ENCODE peak calls at places on chromosome 6, in four cellular contexts. One of them, this sample, is unnamed.

GRCh38 chr6:39859025-39859424 is 66.8 kb downstream of the DAAM2 start:
- DNase-seq in spleen: no peak
- DNase-seq in ovary: no peak
- DNase-seq in upper lobe of right lung: no peak
- DNase-seq in this sample: no peak

GRCh38 chr6:53432318-53433161 is 83.8 kb upstream of the ELOVL5 start:
- DNase-seq in upper lobe of right lung: no peak
- DNase-seq in spleen: no peak
- DNase-seq in ovary: no peak
- DNase-seq in this sample: no peak

GRCh38 chr6:56101141-56101553 is 146.2 kb downstream of the COL21A1 start:
- DNase-seq in spleen: no peak
- DNase-seq in ovary: no peak
- DNase-seq in upper lobe of right lung: no peak
- DNase-seq in this sample: peak

GRCh38 chr6:10426781-10427279 is 12.0 kb upstream of the TFAP2A start:
- DNase-seq in ovary: no peak
- DNase-seq in upper lobe of right lung: no peak
- DNase-seq in spleen: no peak
- DNase-seq in this sample: peak

GRCh38 chr6:2773450-2773849 is 8.3 kb downstream of the WRNIP1 start:
- DNase-seq in upper lobe of right lung: no peak
- DNase-seq in ovary: no peak
- DNase-seq in spleen: no peak
- DNase-seq in this sample: no peak

GRCh38 chr6:41427642-41428401 is 92.4 kb downstream of the NCR2 start:
- DNase-seq in upper lobe of right lung: peak
- DNase-seq in spleen: peak
- DNase-seq in ovary: peak
- DNase-seq in this sample: no peak

GRCh38 chr6:125554456-125554855 is 195.0 kb upstream of the HEY2 start:
- DNase-seq in ovary: no peak
- DNase-seq in upper lobe of right lung: no peak
- DNase-seq in spleen: no peak
- DNase-seq in this sample: no peak

GRCh38 chr6:131001113-131001776 is 61.8 kb downstream of the EPB41L2 start:
- DNase-seq in upper lobe of right lung: no peak
- DNase-seq in ovary: no peak
- DNase-seq in spleen: no peak
- DNase-seq in this sample: peak

GRCh38 chr6:41644297-41644879 is 6.1 kb downstream of the MDFI start:
- DNase-seq in spleen: peak
- DNase-seq in upper lobe of right lung: peak
- DNase-seq in ovary: no peak
- DNase-seq in this sample: peak

GRCh38 chr6:105786890-105787655 is 299.1 kb upstream of the PRDM1 start:
- DNase-seq in spleen: no peak
- DNase-seq in upper lobe of right lung: no peak
- DNase-seq in ovary: no peak
- DNase-seq in this sample: no peak

GRCh38 chr6:56445818-56446217 is 196.9 kb downstream of the DST start:
- DNase-seq in spleen: no peak
- DNase-seq in upper lobe of right lung: no peak
- DNase-seq in ovary: no peak
- DNase-seq in this sample: no peak

GRCh38 chr6:32940656-32941411 is at the start of gene HLA-DMB:
- DNase-seq in spleen: no peak
- DNase-seq in upper lobe of right lung: peak
- DNase-seq in ovary: no peak
- DNase-seq in this sample: no peak

GRCh38 chr6:28446818-28447511 is 3.7 kb upstream of the ZSCAN23 start:
- DNase-seq in spleen: no peak
- DNase-seq in upper lobe of right lung: no peak
- DNase-seq in ovary: no peak
- DNase-seq in this sample: no peak

GRCh38 chr6:51855310-51856082 is 231.9 kb downstream of the PKHD1 start:
- DNase-seq in ovary: no peak
- DNase-seq in upper lobe of right lung: no peak
- DNase-seq in spleen: no peak
- DNase-seq in this sample: peak

GRCh38 chr6:2999621-3000455 is at the start of gene NQO2:
- DNase-seq in upper lobe of right lung: peak
- DNase-seq in ovary: peak
- DNase-seq in spleen: peak
- DNase-seq in this sample: peak

GRCh38 chr6:20455175-20456075 is 53.7 kb downstream of the E2F3 start:
- DNase-seq in spleen: no peak
- DNase-seq in upper lobe of right lung: no peak
- DNase-seq in ovary: no peak
- DNase-seq in this sample: peak

GRCh38 chr6:19929312-19929711 is 92.1 kb downstream of the ID4 start:
- DNase-seq in spleen: no peak
- DNase-seq in upper lobe of right lung: no peak
- DNase-seq in ovary: no peak
- DNase-seq in this sample: no peak

GRCh38 chr6:112946051-112946450 is 598.9 kb downstream of the RFPL4B start:
- DNase-seq in spleen: no peak
- DNase-seq in upper lobe of right lung: no peak
- DNase-seq in ovary: no peak
- DNase-seq in this sample: no peak

GRCh38 chr6:6469074-6469473 is 119.4 kb upstream of the LY86 start:
- DNase-seq in upper lobe of right lung: no peak
- DNase-seq in ovary: no peak
- DNase-seq in spleen: no peak
- DNase-seq in this sample: peak

GRCh38 chr6:79833264-79833663 is 114.1 kb downstream of the ELOVL4 start:
- DNase-seq in upper lobe of right lung: no peak
- DNase-seq in spleen: no peak
- DNase-seq in ovary: no peak
- DNase-seq in this sample: peak

GRCh38 chr6:127952831-127953230 is 52.0 kb upstream of the THEMIS start:
- DNase-seq in ovary: no peak
- DNase-seq in spleen: no peak
- DNase-seq in upper lobe of right lung: no peak
- DNase-seq in this sample: no peak

GRCh38 chr6:96795481-96795880 is 41.8 kb downstream of the GPR63 start:
- DNase-seq in spleen: no peak
- DNase-seq in ovary: no peak
- DNase-seq in upper lobe of right lung: no peak
- DNase-seq in this sample: no peak

GRCh38 chr6:143806282-143807102 is 36.6 kb upstream of the LTV1 start:
- DNase-seq in ovary: no peak
- DNase-seq in spleen: no peak
- DNase-seq in upper lobe of right lung: no peak
- DNase-seq in this sample: no peak

GRCh38 chr6:169093121-169093723 is 160.4 kb downstream of the THBS2 start:
- DNase-seq in ovary: no peak
- DNase-seq in spleen: no peak
- DNase-seq in upper lobe of right lung: no peak
- DNase-seq in this sample: no peak

GRCh38 chr6:34285571-34285970 is 36.8 kb upstream of the SMIM29 start:
- DNase-seq in spleen: no peak
- DNase-seq in ovary: no peak
- DNase-seq in upper lobe of right lung: no peak
- DNase-seq in this sample: no peak

GRCh38 chr6:139853302-139853992 is 479.0 kb upstream of the CITED2 start:
- DNase-seq in ovary: no peak
- DNase-seq in upper lobe of right lung: no peak
- DNase-seq in spleen: no peak
- DNase-seq in this sample: peak

GRCh38 chr6:35124356-35124755 is 16.8 kb downstream of the TCP11 start:
- DNase-seq in spleen: no peak
- DNase-seq in ovary: no peak
- DNase-seq in upper lobe of right lung: no peak
- DNase-seq in this sample: peak

GRCh38 chr6:168615837-168616236 is 174.9 kb downstream of the SMOC2 start:
- DNase-seq in upper lobe of right lung: no peak
- DNase-seq in spleen: no peak
- DNase-seq in ovary: no peak
- DNase-seq in this sample: no peak

GRCh38 chr6:39029156-39030011 is 19.2 kb upstream of the GLP1R start:
- DNase-seq in spleen: no peak
- DNase-seq in ovary: no peak
- DNase-seq in upper lobe of right lung: no peak
- DNase-seq in this sample: no peak

GRCh38 chr6:26576407-26576843 is 20.3 kb upstream of the ABT1 start:
- DNase-seq in spleen: no peak
- DNase-seq in upper lobe of right lung: no peak
- DNase-seq in ovary: no peak
- DNase-seq in this sample: no peak

GRCh38 chr6:26465776-26466175 is 8.0 kb downstream of the BTN2A1 start:
- DNase-seq in ovary: no peak
- DNase-seq in spleen: no peak
- DNase-seq in upper lobe of right lung: no peak
- DNase-seq in this sample: no peak

GRCh38 chr6:79818471-79818870 is 128.9 kb downstream of the ELOVL4 start:
- DNase-seq in upper lobe of right lung: no peak
- DNase-seq in spleen: no peak
- DNase-seq in ovary: no peak
- DNase-seq in this sample: peak

GRCh38 chr6:143427109-143427817 is 23.2 kb downstream of the ADAT2 start:
- DNase-seq in ovary: peak
- DNase-seq in upper lobe of right lung: peak
- DNase-seq in spleen: peak
- DNase-seq in this sample: peak

GRCh38 chr6:29887819-29888581 is 54.3 kb upstream of the HLA-A start:
- DNase-seq in spleen: peak
- DNase-seq in upper lobe of right lung: peak
- DNase-seq in ovary: peak
- DNase-seq in this sample: peak

GRCh38 chr6:324116-324728 is 31.9 kb downstream of the DUSP22 start:
- DNase-seq in spleen: peak
- DNase-seq in ovary: no peak
- DNase-seq in upper lobe of right lung: peak
- DNase-seq in this sample: no peak

DNA sequence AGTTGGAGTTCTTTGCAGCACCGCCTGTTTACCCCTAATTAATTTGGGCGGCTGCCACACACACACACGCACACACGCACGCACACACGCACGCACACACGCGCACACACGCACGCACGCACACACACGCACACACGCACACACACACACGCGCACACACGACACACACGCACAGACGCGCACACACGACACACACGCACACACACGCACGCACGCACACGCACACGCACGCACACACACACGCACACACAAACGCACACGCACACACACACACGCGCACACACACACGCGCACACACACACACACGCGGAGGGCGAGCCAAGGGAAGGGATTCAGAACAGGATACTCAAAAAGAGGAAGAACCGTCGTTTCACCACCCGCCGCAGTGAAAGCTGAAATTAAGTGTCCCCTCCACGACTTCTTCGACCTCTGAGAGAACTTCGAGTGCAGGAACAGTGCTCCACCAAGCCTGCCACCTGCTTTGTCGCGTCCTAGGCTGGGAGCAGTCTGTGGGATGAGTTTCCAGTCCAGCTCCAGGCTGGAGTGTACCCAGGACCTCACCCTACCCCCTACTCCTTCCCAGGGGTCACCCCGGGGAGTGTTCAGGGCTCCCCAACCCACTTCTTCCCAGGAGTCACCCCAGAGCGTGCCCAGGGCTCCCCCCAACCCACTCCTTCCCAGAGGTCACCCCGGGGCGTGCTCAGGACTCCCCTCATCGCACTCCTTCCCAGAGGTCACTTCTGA is 1.1 kb downstream of the RNASET2 start:
- DNase-seq in ovary: peak
- DNase-seq in spleen: peak
- DNase-seq in upper lobe of right lung: peak
- DNase-seq in this sample: no peak
- H3K27ac ChIP-seq in ovary: no peak
- H3K27ac ChIP-seq in spleen: peak
- H3K27ac ChIP-seq in upper lobe of right lung: peak
- H3K27ac ChIP-seq in this sample: no peak

GRCh38 chr6:46211917-46212316 is 41.1 kb upstream of the ENPP5 start:
- DNase-seq in upper lobe of right lung: no peak
- DNase-seq in ovary: no peak
- DNase-seq in spleen: no peak
- DNase-seq in this sample: no peak
- TF ChIP-seq CTCF in upper lobe of right lung: no peak
- TF ChIP-seq CTCF in ovary: no peak
- TF ChIP-seq CTCF in spleen: no peak
- TF ChIP-seq CTCF in this sample: no peak

GRCh38 chr6:17394192-17394611 is 807 bp downstream of the CAP2 start:
- DNase-seq in upper lobe of right lung: peak
- DNase-seq in spleen: no peak
- DNase-seq in ovary: peak
- DNase-seq in this sample: peak

GRCh38 chr6:17393335-17394191 is at the start of gene CAP2:
- DNase-seq in ovary: peak
- DNase-seq in upper lobe of right lung: peak
- DNase-seq in spleen: no peak
- DNase-seq in this sample: peak

GRCh38 chr6:17395112-17395511 is 1.7 kb downstream of the CAP2 start:
- DNase-seq in spleen: no peak
- DNase-seq in upper lobe of right lung: no peak
- DNase-seq in ovary: no peak
- DNase-seq in this sample: no peak

GRCh38 chr6:17390276-17390675 is 3.1 kb upstream of the CAP2 start:
- DNase-seq in ovary: no peak
- DNase-seq in upper lobe of right lung: no peak
- DNase-seq in spleen: no peak
- DNase-seq in this sample: no peak

DNA sequence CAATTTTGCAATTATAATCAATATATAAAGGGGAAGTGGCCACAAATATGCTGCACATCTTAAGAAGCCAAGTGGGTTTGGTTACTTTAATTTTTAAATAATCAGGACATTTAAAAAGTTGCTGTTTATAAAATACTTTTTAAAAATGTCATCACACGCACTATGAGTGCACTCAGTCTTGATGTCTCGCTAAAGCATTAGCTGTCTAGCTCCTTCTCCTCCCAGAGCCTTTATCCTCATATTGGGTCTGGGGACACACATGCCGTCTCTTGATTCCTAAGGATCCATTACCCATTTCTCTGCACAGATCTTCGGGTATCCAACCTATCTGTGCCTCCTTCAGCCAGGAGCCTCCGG is 439 bp upstream of the CAP2 start:
- DNase-seq in ovary: no peak
- DNase-seq in spleen: no peak
- DNase-seq in upper lobe of right lung: no peak
- DNase-seq in this sample: no peak
- H3K27ac ChIP-seq in ovary: peak
- H3K27ac ChIP-seq in spleen: no peak
- H3K27ac ChIP-seq in upper lobe of right lung: no peak
- H3K27ac ChIP-seq in this sample: no peak

GRCh38 chr6:165726915-165727314 is 63.9 kb upstream of the PDE10A start:
- DNase-seq in spleen: no peak
- DNase-seq in upper lobe of right lung: no peak
- DNase-seq in ovary: no peak
- DNase-seq in this sample: no peak

GRCh38 chr6:165726290-165726875 is 63.3 kb upstream of the PDE10A start:
- DNase-seq in spleen: no peak
- DNase-seq in upper lobe of right lung: no peak
- DNase-seq in ovary: no peak
- DNase-seq in this sample: no peak

GRCh38 chr6:165723326-165723725 is 60.3 kb upstream of the PDE10A start:
- DNase-seq in spleen: no peak
- DNase-seq in ovary: no peak
- DNase-seq in upper lobe of right lung: no peak
- DNase-seq in this sample: no peak

GRCh38 chr6:165728196-165728595 is 65.2 kb upstream of the PDE10A start:
- DNase-seq in upper lobe of right lung: no peak
- DNase-seq in ovary: no peak
- DNase-seq in spleen: no peak
- DNase-seq in this sample: no peak

GRCh38 chr6:165725201-165725600 is 62.2 kb upstream of the PDE10A start:
- DNase-seq in upper lobe of right lung: no peak
- DNase-seq in ovary: no peak
- DNase-seq in spleen: no peak
- DNase-seq in this sample: no peak
- TF ChIP-seq CTCF in upper lobe of right lung: no peak
- TF ChIP-seq CTCF in ovary: no peak
- TF ChIP-seq CTCF in spleen: no peak
- TF ChIP-seq CTCF in this sample: no peak

This sample was measured in foreskin keratinocyte.